ENCODE peak calls at places on chromosome 10, in seven cellular contexts. R is upper lobe of right lung, H is stomach, U is pancreas, O is hepatocyte, M is kidney epithelial cell, V is lung. P is an unnamed sample. For H3K27me3, the result is how much of the 10 kb centered on the place peaks cover.

GRCh38 chr10:11435621-11436020 is 175.8 kb downstream of the USP6NL start:
- DNase-seq in R (no peak), H (no peak), U (no peak), O (no peak), M (no peak), V (no peak), P (no peak)

GRCh38 chr10:43375401-43376020 is 4.1 kb downstream of the FXYD4 start:
- DNase-seq in R (peak), H (peak), U (peak), O (no peak), M (no peak), V (no peak), P (no peak)

GRCh38 chr10:82674036-82674435 is 799.0 kb downstream of the NRG3 start:
- DNase-seq in R (no peak), H (no peak), U (no peak), O (no peak), M (no peak), V (no peak), P (no peak)

GRCh38 chr10:76036410-76036940 is 605.1 kb downstream of the LRMDA start:
- DNase-seq in R (peak), H (peak), U (peak), O (peak), M (no peak), V (peak), P (peak)

GRCh38 chr10:124697837-124698559 is 46.2 kb downstream of the FAM53B start:
- DNase-seq in R (peak), H (no peak), U (no peak), O (no peak), M (no peak), V (no peak), P (no peak)

GRCh38 chr10:103576862-103577261 is 83.4 kb downstream of the NEURL1 start:
- DNase-seq in R (no peak), H (peak), U (no peak), O (no peak), M (no peak), V (no peak), P (no peak)

GRCh38 chr10:126235979-126236851 is 152.1 kb downstream of the ADAM12 start:
- DNase-seq in R (no peak), H (no peak), U (no peak), O (no peak), M (no peak), V (no peak), P (no peak)

GRCh38 chr10:116766241-116767198 is 24.2 kb upstream of the HSPA12A start:
- DNase-seq in R (peak), H (no peak), U (no peak), O (no peak), M (no peak), V (no peak), P (no peak)

GRCh38 chr10:4355346-4355745 is 470.7 kb upstream of the AKR1E2 start:
- DNase-seq in R (no peak), H (no peak), U (no peak), O (no peak), M (no peak), V (no peak), P (no peak)

GRCh38 chr10:124649209-124649608 is 95.0 kb downstream of the FAM53B start:
- DNase-seq in R (no peak), H (no peak), U (no peak), O (no peak), M (no peak), V (peak), P (no peak)

GRCh38 chr10:5679606-5680005 is 5.0 kb upstream of the TASOR2 start:
- DNase-seq in R (no peak), H (no peak), U (no peak), O (no peak), M (no peak), V (no peak), P (no peak)

GRCh38 chr10:785539-786214 is 96.2 kb upstream of the DIP2C start:
- DNase-seq in R (no peak), H (peak), U (peak), O (no peak), M (no peak), V (peak), P (peak)

GRCh38 chr10:48470115-48470892 is 134.6 kb downstream of the ARHGAP22 start:
- DNase-seq in R (peak), H (peak), U (no peak), O (peak), M (no peak), V (no peak), P (peak)

DNA sequence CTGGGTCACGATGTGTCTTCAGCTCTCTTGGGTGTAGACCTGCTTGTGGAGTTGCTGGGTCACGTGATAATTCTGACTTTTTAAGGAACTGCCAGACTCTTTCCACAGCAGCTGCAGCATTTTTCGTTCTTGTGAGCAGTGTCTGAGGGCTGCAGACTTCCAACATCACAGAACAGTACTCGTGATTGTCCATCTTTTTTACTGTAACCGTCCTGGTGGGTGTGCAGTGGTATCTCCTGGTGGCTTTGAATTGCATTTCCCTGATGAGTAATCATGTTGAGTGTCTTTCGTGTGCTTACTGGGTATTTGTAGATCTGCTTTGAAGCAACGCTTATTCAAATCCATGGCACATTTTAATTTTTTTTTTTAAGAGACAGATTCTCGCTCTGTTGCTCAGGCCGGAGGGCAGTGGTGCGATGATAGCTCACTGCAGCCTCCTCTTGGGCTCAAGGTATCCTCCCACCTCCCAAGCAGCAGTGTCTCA is 22.7 kb downstream of the INPP5A start:
- DNase-seq in R (no peak), H (no peak), U (no peak), O (no peak), M (no peak), V (no peak), P (no peak)
- H3K4me3 ChIP-seq in R (no peak), H (no peak), U (no peak), O (no peak), M (no peak), V (no peak), P (no peak)

GRCh38 chr10:132182591-132182990 is 4.2 kb upstream of the DPYSL4 start:
- DNase-seq in R (no peak), H (no peak), U (no peak), O (no peak), M (no peak), V (no peak), P (no peak)
- H3K27me3 ChIP-seq in R (under half), H (half or more), U (under half), O (half or more), M (half or more), V (under half), P (under half)

GRCh38 chr10:118276203-118276602 is 65.9 kb downstream of the FAM204A start:
- DNase-seq in R (no peak), H (no peak), U (no peak), O (no peak), M (no peak), V (no peak), P (no peak)

GRCh38 chr10:118273662-118274061 is 68.5 kb downstream of the FAM204A start:
- DNase-seq in R (no peak), H (no peak), U (no peak), O (no peak), M (no peak), V (no peak), P (no peak)

GRCh38 chr10:118277871-118278270 is 64.3 kb downstream of the FAM204A start:
- DNase-seq in R (no peak), H (no peak), U (no peak), O (no peak), M (no peak), V (no peak), P (no peak)

GRCh38 chr10:118276727-118277126 is 65.4 kb downstream of the FAM204A start:
- DNase-seq in R (no peak), H (no peak), U (no peak), O (no peak), M (no peak), V (no peak), P (no peak)

GRCh38 chr10:118272090-118272775 is 69.9 kb downstream of the FAM204A start:
- DNase-seq in R (no peak), H (no peak), U (no peak), O (peak), M (no peak), V (no peak), P (peak)
- H3K4me3 ChIP-seq in R (no peak), H (peak), U (no peak), O (peak), M (no peak), V (no peak), P (no peak)

GRCh38 chr10:8037941-8038894 is 16.3 kb upstream of the GATA3 start:
- DNase-seq in R (no peak), H (no peak), U (no peak), O (no peak), M (no peak), V (no peak), P (no peak)

GRCh38 chr10:8041284-8042031 is 13.0 kb upstream of the GATA3 start:
- DNase-seq in R (no peak), H (no peak), U (no peak), O (no peak), M (no peak), V (no peak), P (no peak)

GRCh38 chr10:8037199-8037801 is 17.2 kb upstream of the GATA3 start:
- DNase-seq in R (no peak), H (no peak), U (no peak), O (no peak), M (no peak), V (no peak), P (no peak)

GRCh38 chr10:8040651-8041050 is 13.8 kb upstream of the GATA3 start:
- DNase-seq in R (no peak), H (no peak), U (no peak), O (no peak), M (no peak), V (no peak), P (no peak)

GRCh38 chr10:8039323-8039922 is 15.1 kb upstream of the GATA3 start:
- DNase-seq in R (no peak), H (no peak), U (no peak), O (no peak), M (no peak), V (no peak), P (no peak)
- H3K27me3 ChIP-seq in R (half or more), H (half or more), U (under half), O (half or more), M (half or more), V (under half), P (half or more)

GRCh38 chr10:30583778-30584415 is 45.7 kb downstream of the LYZL2 start:
- DNase-seq in R (no peak), H (peak), U (peak), O (peak), M (peak), V (peak), P (peak)
- H3K4me3 ChIP-seq in R (peak), H (peak), U (peak), O (no peak), M (peak), V (no peak), P (peak)

GRCh38 chr10:98410759-98411158 is 4.2 kb downstream of the PYROXD2 start:
- DNase-seq in R (peak), H (no peak), U (no peak), O (no peak), M (no peak), V (no peak), P (no peak)

GRCh38 chr10:98410135-98410743 is 4.7 kb downstream of the PYROXD2 start:
- DNase-seq in R (no peak), H (no peak), U (no peak), O (no peak), M (no peak), V (no peak), P (no peak)

GRCh38 chr10:98411768-98412167 is 3.2 kb downstream of the PYROXD2 start:
- DNase-seq in R (no peak), H (no peak), U (no peak), O (no peak), M (no peak), V (no peak), P (no peak)

GRCh38 chr10:98408799-98409198 is 6.2 kb downstream of the PYROXD2 start:
- DNase-seq in R (no peak), H (no peak), U (no peak), O (no peak), M (no peak), V (no peak), P (no peak)

DNA sequence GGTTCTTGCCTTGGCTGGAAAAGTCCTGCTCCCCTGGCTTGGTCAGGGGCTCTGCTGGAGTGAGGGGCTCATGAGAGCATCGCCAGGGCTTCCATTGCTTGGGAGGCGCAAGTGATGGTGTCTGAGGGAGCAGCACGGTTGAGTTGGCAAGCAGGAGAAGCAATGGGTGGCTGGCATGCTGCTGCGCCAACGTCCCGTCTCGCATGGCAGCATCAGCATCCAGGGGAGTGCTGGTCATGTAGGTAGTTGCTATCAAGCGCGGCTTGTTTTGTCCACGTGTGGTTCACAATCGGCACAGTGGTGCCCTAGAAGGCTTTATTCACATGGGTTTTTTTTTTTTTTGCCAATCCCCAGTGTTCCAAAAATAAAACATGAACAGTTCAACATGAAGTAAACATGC is 3.8 kb downstream of the PYROXD2 start:
- DNase-seq in R (no peak), H (no peak), U (no peak), O (no peak), M (no peak), V (no peak), P (no peak)
- H3K27me3 ChIP-seq in R (under half), H (under half), U (under half), O (under half), M (under half), V (under half), P (under half)

GRCh38 chr10:59002011-59002410 is 174.4 kb upstream of the PHYHIPL start:
- DNase-seq in R (no peak), H (no peak), U (peak), O (no peak), M (no peak), V (no peak), P (no peak)

GRCh38 chr10:59000162-59000825 is 176.1 kb upstream of the PHYHIPL start:
- DNase-seq in R (no peak), H (no peak), U (no peak), O (no peak), M (no peak), V (no peak), P (no peak)

GRCh38 chr10:58996063-58996462 is 180.4 kb upstream of the PHYHIPL start:
- DNase-seq in R (no peak), H (no peak), U (no peak), O (no peak), M (no peak), V (no peak), P (no peak)

GRCh38 chr10:58996866-58997265 is 179.6 kb upstream of the PHYHIPL start:
- DNase-seq in R (no peak), H (no peak), U (no peak), O (no peak), M (no peak), V (no peak), P (no peak)

DNA sequence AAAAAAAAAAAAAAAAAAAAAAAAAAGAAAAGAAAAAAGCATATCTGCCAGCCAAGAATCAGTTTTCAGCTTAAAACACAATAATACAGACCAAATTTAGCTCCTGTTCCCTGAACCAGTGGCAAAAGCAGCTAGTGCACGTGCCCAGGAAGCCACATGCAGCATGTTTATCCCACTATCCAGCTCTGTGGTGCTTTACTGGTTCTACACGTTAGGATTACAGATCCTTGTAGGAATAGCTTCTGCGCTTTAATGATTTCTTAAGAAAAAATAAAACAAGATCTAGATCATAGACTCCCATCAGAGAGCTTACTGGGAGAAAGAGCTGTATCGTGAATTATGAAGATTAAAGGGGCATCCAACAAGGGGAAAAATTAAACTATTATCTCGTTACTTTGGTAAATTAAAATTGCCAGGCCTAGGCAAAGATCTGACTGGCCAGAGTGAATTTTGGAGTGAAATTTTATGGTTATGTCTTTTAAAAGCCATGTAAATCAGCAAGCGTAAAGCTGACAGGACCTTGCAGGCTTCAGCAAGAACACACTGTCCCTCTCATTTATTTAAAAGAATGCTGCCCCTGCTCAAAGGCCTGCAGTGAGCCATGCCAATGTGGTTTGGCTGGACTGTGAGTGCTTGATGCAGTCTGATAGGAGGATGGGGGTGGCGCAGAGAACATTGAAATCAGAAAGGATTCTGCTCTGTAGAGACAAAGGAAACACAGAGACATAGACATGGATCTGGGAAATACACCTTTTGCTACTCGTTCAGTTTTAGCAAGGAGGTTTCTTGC is 177.3 kb upstream of the PHYHIPL start:
- DNase-seq in R (no peak), H (peak), U (no peak), O (no peak), M (no peak), V (no peak), P (no peak)
- H3K4me3 ChIP-seq in R (no peak), H (no peak), U (no peak), O (no peak), M (no peak), V (no peak), P (no peak)